ENCODE peak calls at places on chromosomes 1 and 21, in four cellular contexts. Z is endothelial cell, N is HFFc6, S is GM20000. P is an unnamed sample.

GRCh38 chr1:220759147-220759546 is 11.0 kb downstream of the MTARC2 start:
- DNase-seq in N (no peak), S (no peak), Z (no peak), P (no peak)

GRCh38 chr1:69982992-69983391 is 222.4 kb downstream of the LRRC40 start:
- DNase-seq in Z (no peak), S (no peak), N (peak; percentile 65), P (no peak)

GRCh38 chr1:109615879-109616278 is 3.5 kb downstream of the GNAT2 start:
- DNase-seq in S (peak; percentile 32), N (no peak), Z (no peak), P (no peak)

GRCh38 chr21:44697811-44698734 is 1.1 kb downstream of the KRTAP10-12 start:
- DNase-seq in S (peak; percentile 21), Z (no peak), N (no peak), P (no peak)

GRCh38 chr1:37399830-37400790 is 74.3 kb upstream of the ZC3H12A start:
- DNase-seq in S (no peak), Z (no peak), N (no peak), P (no peak)

GRCh38 chr21:14538477-14538876 is 7.6 kb downstream of the SAMSN1 start:
- DNase-seq in S (no peak), N (no peak), Z (no peak), P (no peak)

GRCh38 chr1:109821221-109821669 is 57.5 kb upstream of the EPS8L3 start:
- DNase-seq in N (peak; percentile 93), Z (no peak), S (no peak), P (no peak)

GRCh38 chr21:37060296-37060695 is 12.6 kb downstream of the PIGP start:
- DNase-seq in N (peak; percentile 97), Z (no peak), S (no peak), P (peak; percentile 22)

GRCh38 chr1:29056256-29056655 is 67.4 kb downstream of the TMEM200B start:
- DNase-seq in N (no peak), S (no peak), Z (no peak), P (no peak)

GRCh38 chr1:170410391-170411146 is 121.4 kb upstream of the GORAB start:
- DNase-seq in Z (no peak), S (no peak), N (peak; percentile 82), P (no peak)

GRCh38 chr1:156135930-156136871 is 17.2 kb upstream of the SEMA4A start:
- DNase-seq in S (no peak), N (no peak), Z (no peak), P (no peak)

GRCh38 chr1:213931804-213932203 is 56.0 kb upstream of the PROX1 start:
- DNase-seq in Z (peak; percentile 13), N (no peak), S (no peak), P (no peak)

GRCh38 chr1:32769524-32770220 is 47.5 kb downstream of the YARS1 start:
- DNase-seq in Z (no peak), N (no peak), S (peak; percentile 24), P (no peak)

GRCh38 chr1:222620566-222620965 is 2.7 kb downstream of the MIA3 start:
- DNase-seq in N (no peak), S (peak; percentile 37), Z (no peak), P (no peak)

GRCh38 chr1:216193839-216194443 is 229.3 kb downstream of the USH2A start:
- DNase-seq in N (no peak), S (no peak), Z (no peak), P (no peak)

GRCh38 chr1:27438621-27439061 is 46.2 kb downstream of the GPR3 start:
- DNase-seq in Z (no peak), S (no peak), N (peak; percentile 11), P (no peak)

GRCh38 chr1:88873737-88874374 is 17.5 kb downstream of the GTF2B start:
- DNase-seq in N (no peak), Z (no peak), S (no peak), P (no peak)

GRCh38 chr1:242425232-242425631 is 99.3 kb downstream of the PLD5 start:
- DNase-seq in Z (no peak), N (no peak), S (no peak), P (no peak)

GRCh38 chr1:38745476-38746410 is 113.8 kb downstream of the RRAGC start:
- DNase-seq in Z (no peak), N (no peak), S (no peak), P (no peak)

GRCh38 chr1:221795400-221795799 is 53.5 kb upstream of the DUSP10 start:
- DNase-seq in Z (no peak), S (no peak), N (no peak), P (no peak)

GRCh38 chr1:165040641-165041040 is 315.9 kb downstream of the LMX1A start:
- DNase-seq in S (no peak), N (no peak), Z (no peak), P (no peak)

GRCh38 chr1:42175314-42176054 is 10.9 kb upstream of the GUCA2A start:
- DNase-seq in N (no peak), S (no peak), Z (no peak), P (no peak)

GRCh38 chr21:46428286-46428685 is 30.4 kb upstream of the DIP2A start:
- DNase-seq in Z (no peak), N (no peak), S (no peak), P (no peak)

DNA sequence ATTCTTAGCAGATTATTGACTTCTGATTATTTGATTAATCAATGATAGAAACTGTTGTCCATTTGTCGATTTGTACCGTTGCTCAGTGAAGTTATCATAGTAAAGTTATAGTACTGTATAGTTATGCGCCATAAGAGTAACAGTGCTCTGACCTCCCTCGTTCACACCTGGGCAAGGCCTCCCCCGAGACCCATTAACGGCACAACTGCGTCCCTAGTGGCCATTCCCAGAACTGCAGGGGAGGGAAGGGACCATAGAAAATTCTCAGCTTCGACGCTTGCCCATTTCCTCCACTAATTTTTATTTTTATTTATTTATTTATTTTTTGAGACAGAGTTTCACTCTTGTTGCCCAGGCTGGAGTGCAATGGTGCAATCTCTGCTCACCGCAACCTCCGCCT is 334.4 kb downstream of the DSCAM start:
- DNase-seq in Z (no peak), N (no peak), S (no peak), P (peak; percentile 30)
- TF ChIP-seq CTCF in Z (peak; percentile 63), N (peak; percentile 76), S (peak; percentile 10), P (peak; percentile 56)

GRCh38 chr1:61518670-61519400 is 206.1 kb downstream of the TM2D1 start:
- DNase-seq in N (no peak), Z (no peak), S (no peak), P (no peak)
- TF ChIP-seq CTCF in N (peak; percentile 20), Z (no peak), S (no peak), P (no peak)

GRCh38 chr1:55673416-55673815 is 458.3 kb upstream of the USP24 start:
- DNase-seq in S (no peak), Z (no peak), N (no peak), P (no peak)
- TF ChIP-seq CTCF in S (no peak), Z (no peak), N (no peak), P (no peak)

GRCh38 chr1:160359559-160360226 is 7.2 kb upstream of the NHLH1 start:
- DNase-seq in N (no peak), S (no peak), Z (no peak), P (no peak)
- TF ChIP-seq CTCF in N (peak; percentile 7), S (no peak), Z (no peak), P (no peak)